ENCODE peak calls at places on chromosomes 2 and 18, in five cellular contexts. Z is CD8-positive, alpha-beta T cell; F is esophagus muscularis mucosa; Q is A549; U is H1. M is an unnamed sample.

GRCh38 chr2:36413218-36413617 is 57.6 kb downstream of the CRIM1 start:
- DNase-seq in Z (no peak), F (no peak), Q (no peak), U (no peak), M (no peak)

GRCh38 chr2:108613261-108614042 is 79.2 kb downstream of the LIMS1 start:
- DNase-seq in Z (no peak), F (no peak), Q (no peak), U (no peak), M (no peak)

GRCh38 chr18:64518191-64518590 is 369.3 kb upstream of the LINC00305 start:
- DNase-seq in Z (no peak), F (no peak), Q (no peak), U (no peak), M (no peak)

GRCh38 chr2:128754246-128754724 is 435.6 kb upstream of the HS6ST1 start:
- DNase-seq in Z (no peak), F (no peak), Q (no peak), U (no peak), M (no peak)

GRCh38 chr2:134411828-134412638 is 158.2 kb downstream of the MGAT5 start:
- DNase-seq in Z (peak; percentile 73), F (peak; percentile 93), Q (peak; percentile 67), U (peak; percentile 60), M (peak; percentile 45)

GRCh38 chr2:218465987-218466633 is 47.2 kb downstream of the VIL1 start:
- DNase-seq in Z (no peak), F (peak; percentile 2), Q (peak; percentile 23), U (no peak), M (no peak)

GRCh38 chr2:205566556-205567061 is 115.7 kb upstream of the NRP2 start:
- DNase-seq in Z (no peak), F (no peak), Q (no peak), U (no peak), M (no peak)

GRCh38 chr2:36468463-36469266 is 113.1 kb downstream of the CRIM1 start:
- DNase-seq in Z (no peak), F (peak; percentile 47), Q (no peak), U (no peak), M (no peak)

GRCh38 chr2:61172671-61173070 is 10.7 kb downstream of the C2orf74 start:
- DNase-seq in Z (no peak), F (no peak), Q (no peak), U (no peak), M (no peak)

GRCh38 chr2:233817305-233817980 is 36.9 kb downstream of the HJURP start:
- DNase-seq in Z (no peak), F (no peak), Q (no peak), U (no peak), M (no peak)

GRCh38 chr18:79393626-79394401 is 1.9 kb upstream of the NFATC1 start:
- DNase-seq in Z (peak; percentile 59), F (no peak), Q (peak; percentile 71), U (peak; percentile 78), M (no peak)

GRCh38 chr2:28567076-28567471 is 71.2 kb downstream of the PLB1 start:
- DNase-seq in Z (no peak), F (no peak), Q (peak; percentile 17), U (peak; percentile 54), M (no peak)

GRCh38 chr2:217933326-217933993 is 69.3 kb downstream of the TNS1 start:
- DNase-seq in Z (no peak), F (no peak), Q (no peak), U (no peak), M (no peak)

GRCh38 chr2:241137276-241138190 is 11.7 kb downstream of the PASK start:
- DNase-seq in Z (no peak), F (no peak), Q (no peak), U (no peak), M (no peak)

GRCh38 chr2:237749961-237750360 is 48.6 kb upstream of the RBM44 start:
- DNase-seq in Z (no peak), F (no peak), Q (no peak), U (no peak), M (no peak)
- H3K27ac ChIP-seq in Z (no peak overlapping the region), F (no peak overlapping the region), Q (no peak overlapping the region), U (no peak overlapping the region), M (no peak overlapping the region)

DNA sequence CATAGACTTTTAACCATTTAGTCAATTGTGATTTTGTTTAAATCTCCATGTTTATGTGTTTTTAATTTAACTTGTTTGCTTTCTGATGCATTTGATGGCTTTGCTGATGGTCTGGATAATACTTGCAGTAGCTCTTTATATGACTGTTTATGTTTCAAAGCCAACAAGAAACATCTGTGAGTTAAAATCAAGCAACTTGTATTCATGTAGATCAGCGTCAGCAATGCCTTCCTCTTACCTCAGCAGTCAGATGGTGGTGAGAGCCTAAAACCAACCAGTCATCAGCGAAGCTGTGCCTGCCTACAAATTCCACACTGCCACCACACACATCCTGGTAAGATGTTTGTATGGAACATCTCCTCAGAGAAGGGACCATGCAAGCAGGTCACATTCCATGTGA is 231.9 kb downstream of the PTGR3 start:
- DNase-seq in Z (no peak), F (no peak), Q (no peak), U (no peak), M (no peak)
- H3K27ac ChIP-seq in Z (no peak overlapping the region), F (no peak overlapping the region), Q (no peak overlapping the region), U (no peak overlapping the region), M (no peak overlapping the region)

DNA sequence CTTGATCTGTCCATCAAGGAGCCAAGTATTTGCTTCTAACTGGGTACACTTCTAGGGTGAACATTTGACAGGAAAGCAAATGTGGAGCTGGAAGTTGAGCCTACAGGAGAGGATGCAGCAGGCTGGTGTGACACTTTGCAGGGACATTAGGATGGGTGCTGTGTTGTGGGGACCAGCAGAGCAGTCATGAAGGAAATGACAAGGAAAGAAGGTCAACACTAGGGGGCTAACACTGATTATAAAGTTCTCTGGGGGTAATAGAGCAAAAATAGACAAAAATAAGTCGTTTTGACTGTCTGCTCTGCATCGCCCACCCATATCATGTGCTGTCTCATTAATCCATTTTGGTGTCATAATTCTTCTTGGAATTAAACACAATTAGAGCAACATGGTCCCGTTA is 652.4 kb downstream of the STK39 start:
- DNase-seq in Z (no peak), F (no peak), Q (no peak), U (no peak), M (no peak)
- H3K27ac ChIP-seq in Z (no peak overlapping the region), F (no peak overlapping the region), Q (no peak overlapping the region), U (no peak overlapping the region), M (no peak overlapping the region)

DNA sequence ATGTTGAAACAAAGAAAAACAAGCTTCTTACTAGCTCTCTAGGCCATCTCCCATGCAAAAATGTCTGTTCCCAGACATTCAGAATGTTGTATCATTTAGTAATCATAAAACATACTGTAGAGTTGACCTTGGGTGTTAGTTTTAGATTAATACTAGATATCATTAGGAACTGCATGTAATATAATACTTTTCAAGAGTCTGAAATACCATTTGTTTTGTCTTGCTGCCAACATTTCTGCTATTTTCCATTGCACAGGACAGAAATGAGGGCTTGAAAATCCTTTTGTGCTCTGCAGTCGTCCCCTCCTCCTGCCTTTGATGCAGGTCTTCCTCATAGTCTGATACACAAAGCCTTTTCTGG is 89.5 kb upstream of the RBMS1 start:
- DNase-seq in Z (no peak), F (no peak), Q (peak; percentile 62), U (no peak), M (no peak)
- H3K27ac ChIP-seq in Z (no peak overlapping the region), F (peak overlapping the region; percentile 73), Q (peak overlapping the region; percentile 83), U (no peak overlapping the region), M (no peak overlapping the region)

GRCh38 chr18:32469190-32469611 is 1.5 kb downstream of the GAREM1 start:
- DNase-seq in Z (no peak), F (no peak), Q (peak; percentile 42), U (no peak), M (no peak)

GRCh38 chr18:32470136-32470712 is 458 bp downstream of the GAREM1 start:
- DNase-seq in Z (no peak), F (no peak), Q (peak; percentile 28), U (peak; percentile 59), M (no peak)

GRCh38 chr18:32470713-32471633 is at the start of gene GAREM1:
- DNase-seq in Z (peak; percentile 78), F (peak; percentile 97), Q (peak; percentile 92), U (peak; percentile 91), M (peak; percentile 79)

GRCh38 chr18:32468147-32468845 is 2.4 kb downstream of the GAREM1 start:
- DNase-seq in Z (no peak), F (no peak), Q (no peak), U (no peak), M (no peak)

GRCh38 chr18:32469691-32470131 is 971 bp downstream of the GAREM1 start:
- DNase-seq in Z (no peak), F (no peak), Q (no peak), U (no peak), M (no peak)
- H3K27ac ChIP-seq in Z (no peak overlapping the region), F (peak overlapping the region; percentile 95), Q (peak overlapping the region; percentile 93), U (no peak overlapping the region), M (no peak overlapping the region)

DNA sequence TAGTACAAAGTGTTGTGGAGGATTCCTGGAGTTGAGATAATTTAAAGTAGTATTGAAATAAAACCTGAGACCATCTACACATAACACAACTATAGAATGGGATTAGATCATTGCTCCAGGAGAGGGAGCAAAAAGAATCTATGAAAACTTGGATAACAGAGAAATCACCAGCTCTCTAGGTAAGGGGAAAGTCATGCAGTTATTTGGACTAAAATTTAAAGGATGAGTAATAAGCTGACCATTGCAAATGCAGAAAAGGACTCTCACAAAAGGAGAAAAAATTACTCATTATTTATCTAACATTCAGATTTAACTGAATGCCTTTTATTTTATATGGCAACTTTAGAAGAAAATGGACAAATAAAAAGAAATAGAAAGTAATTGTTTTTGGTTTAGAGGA is 1399.8 kb upstream of the ACVR2A start:
- DNase-seq in Z (no peak), F (no peak), Q (no peak), U (no peak), M (no peak)
- H3K27ac ChIP-seq in Z (no peak overlapping the region), F (no peak overlapping the region), Q (no peak overlapping the region), U (no peak overlapping the region), M (no peak overlapping the region)

GRCh38 chr2:8243748-8244147 is 438.1 kb upstream of the ID2 start:
- DNase-seq in Z (no peak), F (no peak), Q (no peak), U (no peak), M (no peak)
- H3K27ac ChIP-seq in Z (no peak overlapping the region), F (no peak overlapping the region), Q (no peak overlapping the region), U (no peak overlapping the region), M (no peak overlapping the region)

GRCh38 chr18:58887613-58887963 is 22.9 kb downstream of the ZNF532 start:
- DNase-seq in Z (no peak), F (no peak), Q (no peak), U (no peak), M (no peak)
- H3K27ac ChIP-seq in Z (no peak overlapping the region), F (peak overlapping the region; percentile 45), Q (peak overlapping the region; percentile 67), U (peak overlapping the region; percentile 23), M (no peak overlapping the region)